ENCODE peak calls at places on chromosomes 13 and 19, in five cellular contexts. U is aorta; A is activated CD8-positive, alpha-beta memory T cell treated with anti-CD3 and anti-CD28 coated beads for 4 hours; P is amygdala; S is A549. V is an unnamed sample.

GRCh38 chr19:40200352-40201099 is 9.3 kb downstream of the MAP3K10 start:
- DNase-seq in A (no peak), S (no peak), P (no peak), U (no peak), V (no peak)

GRCh38 chr13:47480941-47481340 is 520.1 kb downstream of the SUCLA2 start:
- DNase-seq in S (no peak), A (no peak), P (no peak), U (no peak), V (no peak)

GRCh38 chr19:18729933-18730530 is 46.6 kb downstream of the CRTC1 start:
- DNase-seq in U (no peak), A (no peak), S (no peak), P (no peak), V (no peak)

GRCh38 chr13:106156468-106156867 is 379.0 kb downstream of the EFNB2 start:
- DNase-seq in U (no peak), A (no peak), P (no peak), S (peak; percentile 57), V (no peak)

GRCh38 chr19:44925114-44925891 is 10.9 kb downstream of the APOC1 start:
- DNase-seq in A (no peak), P (peak; percentile 91), S (no peak), U (peak; percentile 90), V (no peak)

GRCh38 chr19:34365463-34366401 is 736 bp downstream of the GPI start:
- DNase-seq in A (no peak), P (no peak), U (peak; percentile 66), S (peak; percentile 60), V (no peak)

GRCh38 chr19:18708452-18709231 is 25.2 kb downstream of the CRTC1 start:
- DNase-seq in U (no peak), A (no peak), P (no peak), S (no peak), V (no peak)

GRCh38 chr19:40231544-40232424 is 5.3 kb upstream of the CCNP start:
- DNase-seq in P (no peak), A (no peak), U (no peak), S (no peak), V (no peak)

GRCh38 chr13:80690208-80690607 is 349.3 kb upstream of the SPRY2 start:
- DNase-seq in U (no peak), S (no peak), A (no peak), P (no peak), V (no peak)

GRCh38 chr19:10655457-10656312 is 1.5 kb downstream of the ILF3 start:
- DNase-seq in P (no peak), A (no peak), S (peak; percentile 17), U (no peak), V (no peak)

GRCh38 chr13:65656740-65657329 is 1573.3 kb downstream of the PCDH9 start:
- DNase-seq in P (no peak), S (peak; percentile 4), A (no peak), U (no peak), V (no peak)

GRCh38 chr19:10112037-10112751 is 701 bp downstream of the P2RY11 start:
- DNase-seq in P (no peak), S (peak; percentile 50), A (no peak), U (no peak), V (no peak)